ENCODE peak calls at places on chromosome 19, in six cellular contexts. G, V, M, X, N and L are unnamed samples.
A peak's percentile ranks its signal among the peaks of the same experiment; 100 is the strongest.

GRCh38 chr19:46265217-46265828 is 31.5 kb upstream of the HIF3A start:
- DNase-seq in M (peak; percentile 61), X (peak; percentile 75), N (peak; percentile 84), G (no peak), V (peak; percentile 71), L (peak; percentile 83)

GRCh38 chr19:49889687-49890348 is 6.9 kb downstream of the IL4I1 start:
- DNase-seq in V (peak; percentile 82), X (no peak), M (peak; percentile 76), G (no peak), N (peak; percentile 77), L (peak; percentile 72)

GRCh38 chr19:48329167-48329891 is 4.0 kb downstream of the EMP3 start:
- DNase-seq in V (peak; percentile 39), M (no peak), X (peak; percentile 34), G (no peak), N (no peak), L (peak; percentile 77)

GRCh38 chr19:11137542-11138384 is 17.8 kb downstream of the SPC24 start:
- DNase-seq in M (peak; percentile 92), G (peak; percentile 63), V (peak; percentile 71), N (peak; percentile 80), X (peak; percentile 99), L (peak; percentile 76)

GRCh38 chr19:10726268-10726667 is 8.4 kb downstream of the DNM2 start:
- DNase-seq in N (no peak), X (no peak), M (no peak), G (no peak), V (no peak), L (no peak)

GRCh38 chr19:31261019-31261595 is 88.1 kb downstream of the TSHZ3 start:
- DNase-seq in N (no peak), G (no peak), M (no peak), X (no peak), V (no peak), L (no peak)

GRCh38 chr19:12665281-12665573 is 1.3 kb downstream of the MAN2B1 start:
- DNase-seq in N (no peak), M (peak; percentile 65), G (no peak), V (peak; percentile 84), X (no peak), L (peak; percentile 89)

GRCh38 chr19:57682226-57682766 is 519 bp downstream of the ZNF551 start:
- DNase-seq in V (no peak), X (no peak), N (no peak), G (no peak), M (no peak), L (no peak)

GRCh38 chr19:719081-719512 is 10.4 kb downstream of the PALM start:
- DNase-seq in M (peak; percentile 87), G (no peak), N (no peak), V (peak; percentile 39), X (no peak), L (no peak)

GRCh38 chr19:17441241-17442135 is 7.0 kb downstream of the TMEM221 start:
- DNase-seq in N (peak; percentile 22), M (no peak), G (no peak), V (peak; percentile 42), X (peak; percentile 43), L (peak; percentile 32)

GRCh38 chr19:1360818-1361461 is 22.8 kb upstream of the NDUFS7 start:
- DNase-seq in N (no peak), V (no peak), G (no peak), M (peak; percentile 70), X (no peak), L (no peak)

GRCh38 chr19:640606-641170 is 1.0 kb downstream of the FGF22 start:
- DNase-seq in N (no peak), V (no peak), M (no peak), X (no peak), G (no peak), L (no peak)

GRCh38 chr19:6668696-6669095 is 1.3 kb downstream of the TNFSF14 start:
- DNase-seq in N (no peak), V (no peak), M (no peak), X (no peak), G (no peak), L (peak; percentile 52)

GRCh38 chr19:31269425-31270127 is 79.7 kb downstream of the TSHZ3 start:
- DNase-seq in V (no peak), G (no peak), N (no peak), M (no peak), X (no peak), L (no peak)

GRCh38 chr19:8506402-8506957 is 4.0 kb upstream of the PRAM1 start:
- DNase-seq in M (no peak), V (no peak), G (no peak), N (no peak), X (peak; percentile 23), L (no peak)
- TF ChIP-seq CTCF in M (no peak), V (no peak), G (no peak), N (no peak), X (peak; percentile 40), L (no peak)

GRCh38 chr19:4967738-4968461 is 1.0 kb upstream of the KDM4B start:
- DNase-seq in V (no peak), N (no peak), M (no peak), G (no peak), X (peak; percentile 18), L (no peak)
- TF ChIP-seq CTCF in V (no peak), N (no peak), M (no peak), G (no peak), X (no peak), L (no peak)

GRCh38 chr19:43908659-43909058 is 26.4 kb downstream of the ZNF45 start:
- DNase-seq in X (no peak), N (no peak), G (no peak), M (no peak), V (no peak), L (no peak)
- TF ChIP-seq CTCF in X (no peak), N (no peak), G (no peak), M (no peak), V (no peak), L (no peak)

DNA sequence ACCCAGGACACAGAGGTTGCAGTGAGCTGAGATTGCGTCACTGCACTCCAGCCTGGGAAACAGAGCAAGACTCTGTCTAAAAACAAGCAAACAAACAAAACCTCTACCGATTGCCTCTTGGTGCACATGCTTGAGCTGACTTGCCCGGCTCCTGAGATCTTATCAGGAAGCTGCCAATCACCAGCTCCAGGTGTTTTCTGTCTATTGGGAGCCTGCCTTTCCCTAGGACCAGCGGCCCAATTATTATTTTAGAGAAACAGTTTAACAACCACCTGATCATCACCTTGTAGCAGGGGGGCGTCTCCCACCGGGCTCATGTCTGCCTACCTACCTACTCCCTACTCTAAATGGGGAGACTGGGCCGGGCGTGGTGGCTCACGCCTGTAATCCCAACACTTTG is 10.8 kb downstream of the CLEC4M start:
- DNase-seq in G (no peak), N (no peak), X (no peak), M (no peak), V (no peak), L (no peak)
- TF ChIP-seq CTCF in G (no peak), N (no peak), X (no peak), M (no peak), V (no peak), L (no peak)

GRCh38 chr19:44839272-44839671 is 6.8 kb upstream of the NECTIN2 start:
- DNase-seq in G (no peak), M (no peak), V (no peak), X (no peak), N (no peak), L (no peak)

GRCh38 chr19:44845286-44845611 is 848 bp upstream of the NECTIN2 start:
- DNase-seq in N (no peak), G (peak; percentile 32), M (no peak), X (no peak), V (no peak), L (no peak)

GRCh38 chr19:44841255-44841654 is 4.8 kb upstream of the NECTIN2 start:
- DNase-seq in N (no peak), G (no peak), X (no peak), M (no peak), V (no peak), L (no peak)

GRCh38 chr19:44845612-44846454 is at the start of gene NECTIN2:
- DNase-seq in N (peak; percentile 100), V (peak; percentile 100), G (peak; percentile 100), M (peak; percentile 99), X (peak; percentile 96), L (peak; percentile 96)

GRCh38 chr19:44840811-44841210 is 5.3 kb upstream of the NECTIN2 start:
- DNase-seq in N (no peak), M (no peak), V (no peak), G (no peak), X (no peak), L (no peak)
- TF ChIP-seq CTCF in N (no peak), M (no peak), V (no peak), G (no peak), X (no peak), L (no peak)